ENCODE peak calls at places on chromosomes 7 and 10, in six cellular contexts. R, Z, A, X, J and V are unnamed samples.
A peak's percentile ranks its signal among the peaks of the same experiment; 100 is the strongest.

GRCh38 chr7:100825215-100825671 is 2.1 kb downstream of the EPHB4 start:
- DNase-seq in Z (no peak), X (no peak), R (no peak), J (peak; percentile 68), A (no peak), V (peak; percentile 57)

GRCh38 chr7:98619450-98620321 is 2.6 kb downstream of the NPTX2 start:
- DNase-seq in Z (no peak), X (no peak), R (peak; percentile 34), J (no peak), A (peak; percentile 83), V (peak; percentile 70)

GRCh38 chr7:924541-925231 is 29.8 kb downstream of the ADAP1 start:
- DNase-seq in Z (no peak), J (no peak), X (no peak), A (peak; percentile 21), R (no peak), V (no peak)

GRCh38 chr7:28998110-28998509 is 40.0 kb upstream of the TRIL start:
- DNase-seq in R (no peak), J (no peak), Z (no peak), X (no peak), A (no peak), V (no peak)

GRCh38 chr7:91416485-91416884 is 152.3 kb downstream of the FZD1 start:
- DNase-seq in A (no peak), X (no peak), Z (no peak), J (no peak), R (no peak), V (no peak)

GRCh38 chr10:130990536-130990935 is 321.0 kb downstream of the TCERG1L start:
- DNase-seq in A (no peak), Z (no peak), X (no peak), R (peak; percentile 6), J (no peak), V (no peak)

GRCh38 chr7:155214328-155214986 is 83.2 kb upstream of the INSIG1 start:
- DNase-seq in Z (no peak), J (peak; percentile 34), R (peak; percentile 64), X (no peak), A (peak; percentile 78), V (no peak)

GRCh38 chr10:23540401-23540800 is 101.5 kb downstream of the OTUD1 start:
- DNase-seq in Z (no peak), J (no peak), R (no peak), A (no peak), X (no peak), V (no peak)

GRCh38 chr10:30445716-30446115 is 11.7 kb downstream of the MAP3K8 start:
- DNase-seq in J (no peak), X (no peak), R (no peak), Z (no peak), A (no peak), V (no peak)

GRCh38 chr10:79937661-79938226 is 11.2 kb downstream of the SFTPD start:
- DNase-seq in J (no peak), A (no peak), Z (peak; percentile 48), R (peak; percentile 9), X (no peak), V (peak; percentile 22)

GRCh38 chr7:85220651-85221050 is 33.8 kb upstream of the SEMA3D start:
- DNase-seq in A (no peak), X (no peak), J (no peak), Z (no peak), R (no peak), V (no peak)

GRCh38 chr7:127887096-127887495 is 144.1 kb downstream of the LRRC4 start:
- DNase-seq in J (no peak), A (no peak), R (no peak), X (no peak), Z (no peak), V (no peak)

GRCh38 chr10:46558411-46559185 is 2.1 kb upstream of the GPRIN2 start:
- DNase-seq in Z (no peak), J (no peak), A (no peak), R (peak; percentile 13), X (no peak), V (peak; percentile 61)

GRCh38 chr7:139341058-139341775 is at the start of gene FMC1:
- DNase-seq in Z (peak; percentile 96), A (peak; percentile 92), J (peak; percentile 98), X (peak; percentile 88), R (peak; percentile 96), V (peak; percentile 97)

GRCh38 chr7:768881-769504 is 41.9 kb upstream of the PRKAR1B start:
- DNase-seq in A (no peak), R (peak; percentile 80), J (peak; percentile 12), Z (peak; percentile 73), X (no peak), V (peak; percentile 69)

GRCh38 chr10:121804460-121804859 is 123.4 kb downstream of the ATE1 start:
- DNase-seq in A (no peak), Z (no peak), X (no peak), R (no peak), J (no peak), V (no peak)

GRCh38 chr7:144390481-144390880 is 13.0 kb downstream of the NOBOX start:
- DNase-seq in R (peak; percentile 24), A (no peak), J (no peak), Z (peak; percentile 36), X (no peak), V (peak; percentile 40)

GRCh38 chr10:4678023-4678950 is 147.7 kb upstream of the AKR1E2 start:
- DNase-seq in Z (no peak), A (no peak), J (no peak), R (no peak), X (no peak), V (no peak)

GRCh38 chr7:124489082-124489819 is 276.3 kb downstream of the GPR37 start:
- DNase-seq in J (no peak), R (no peak), X (no peak), Z (no peak), A (no peak), V (no peak)

GRCh38 chr10:29357962-29358635 is 69.2 kb downstream of the LYZL1 start:
- DNase-seq in R (no peak), X (no peak), J (no peak), A (no peak), Z (no peak), V (no peak)

GRCh38 chr10:26881600-26882331 is 21.0 kb upstream of the ABI1 start:
- DNase-seq in J (peak; percentile 61), X (peak; percentile 69), R (no peak), A (no peak), Z (no peak), V (peak; percentile 55)

GRCh38 chr10:43210556-43210955 is 56.3 kb downstream of the RASGEF1A start:
- DNase-seq in J (no peak), X (no peak), Z (no peak), R (no peak), A (peak; percentile 12), V (peak; percentile 35)

GRCh38 chr7:32958046-32959025 is 1.1 kb downstream of the FKBP9 start:
- DNase-seq in R (peak; percentile 33), J (peak; percentile 58), A (no peak), X (no peak), Z (peak; percentile 73), V (peak; percentile 59)

GRCh38 chr10:10542368-10542961 is 475.2 kb upstream of the CELF2 start:
- DNase-seq in R (no peak), Z (peak; percentile 42), J (no peak), A (no peak), X (no peak), V (no peak)

GRCh38 chr10:68135922-68136718 is 26.8 kb downstream of the MYPN start:
- DNase-seq in Z (no peak), A (no peak), R (no peak), X (peak; percentile 86), J (no peak), V (peak; percentile 63)

GRCh38 chr7:50399206-50399605 is 50.9 kb downstream of the FIGNL1 start:
- DNase-seq in X (no peak), A (no peak), J (no peak), R (no peak), Z (no peak), V (no peak)
- H3K27me3 ChIP-seq in X (peaks cover 41% of the 10 kb centered on the region), A (no peaks in the 10 kb centered on the region), J (no peaks in the 10 kb centered on the region), R (no peaks in the 10 kb centered on the region), Z (no peaks in the 10 kb centered on the region), V (no peaks in the 10 kb centered on the region)

DNA sequence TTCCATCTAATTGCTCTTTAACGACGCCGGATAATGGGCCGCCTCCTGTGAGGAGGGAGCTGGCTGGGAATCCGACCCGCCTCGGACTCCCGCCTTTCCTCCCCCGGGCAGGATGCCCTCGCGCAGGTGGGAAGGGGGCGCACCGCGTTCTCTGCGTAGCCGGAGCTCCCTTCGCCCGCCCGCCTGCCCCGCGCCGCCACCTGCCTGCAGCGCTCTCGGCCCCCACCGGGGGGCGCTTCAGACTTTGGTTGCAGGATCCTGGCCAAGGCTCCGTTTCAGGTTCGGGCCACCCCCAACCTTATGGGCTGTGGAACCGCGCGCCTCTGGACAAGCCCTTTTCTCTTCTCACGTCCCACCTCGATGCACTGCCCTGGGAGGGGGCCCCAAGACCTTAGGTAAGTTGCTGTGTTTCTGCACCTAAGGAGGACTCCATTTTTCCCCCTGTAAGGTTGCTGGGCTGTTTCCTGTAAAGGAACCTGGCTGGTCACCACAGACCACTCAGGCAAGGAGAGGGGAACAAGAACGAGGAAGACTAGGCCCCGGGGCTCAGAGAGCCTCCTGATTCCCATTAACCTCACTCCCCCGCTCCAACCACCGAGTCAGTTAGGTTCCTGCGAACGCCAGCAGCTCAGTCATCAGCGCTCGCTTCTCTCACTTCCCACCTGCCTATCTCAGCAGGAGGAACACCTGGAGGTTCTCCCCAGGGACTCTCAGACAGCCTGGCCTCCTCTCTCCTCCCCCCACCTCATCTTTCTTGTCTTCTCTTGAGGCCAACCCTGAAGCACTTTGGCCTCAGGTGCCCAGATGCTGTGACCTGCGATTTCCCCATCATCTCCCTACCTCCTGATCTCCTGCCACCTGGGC is 11.4 kb upstream of the KAZALD1 start:
- DNase-seq in Z (peak; percentile 72), A (peak; percentile 80), J (peak; percentile 82), R (peak; percentile 80), X (no peak), V (peak; percentile 97)
- H3K27me3 ChIP-seq in Z (peaks cover 25% of the 10 kb centered on the region), A (no peaks in the 10 kb centered on the region), J (no peaks in the 10 kb centered on the region), R (no peaks in the 10 kb centered on the region), X (no peaks in the 10 kb centered on the region), V (peaks cover 68% of the 10 kb centered on the region)

GRCh38 chr10:101778781-101779543 is 3.0 kb upstream of the FGF8 start:
- DNase-seq in A (no peak), R (peak; percentile 81), J (peak; percentile 30), X (no peak), Z (peak; percentile 55), V (peak; percentile 95)

GRCh38 chr10:101779544-101780186 is 3.6 kb downstream of the NPM3 start:
- DNase-seq in A (peak; percentile 84), J (no peak), Z (peak; percentile 70), R (peak; percentile 88), X (peak; percentile 36), V (peak; percentile 96)

GRCh38 chr10:101777085-101777856 is 1.4 kb upstream of the FGF8 start:
- DNase-seq in X (no peak), J (no peak), Z (no peak), A (no peak), R (no peak), V (no peak)

GRCh38 chr10:101778151-101778780 is 2.4 kb upstream of the FGF8 start:
- DNase-seq in Z (peak; percentile 47), A (no peak), X (no peak), R (no peak), J (no peak), V (no peak)

GRCh38 chr10:101777857-101778145 is 1.9 kb upstream of the FGF8 start:
- DNase-seq in Z (no peak), X (no peak), J (no peak), A (no peak), R (no peak), V (peak; percentile 62)
- H3K27me3 ChIP-seq in Z (peaks cover 22% of the 10 kb centered on the region), X (no peaks in the 10 kb centered on the region), J (peaks cover 2% of the 10 kb centered on the region), A (no peaks in the 10 kb centered on the region), R (peaks cover 6% of the 10 kb centered on the region), V (peaks cover 10% of the 10 kb centered on the region)

DNA sequence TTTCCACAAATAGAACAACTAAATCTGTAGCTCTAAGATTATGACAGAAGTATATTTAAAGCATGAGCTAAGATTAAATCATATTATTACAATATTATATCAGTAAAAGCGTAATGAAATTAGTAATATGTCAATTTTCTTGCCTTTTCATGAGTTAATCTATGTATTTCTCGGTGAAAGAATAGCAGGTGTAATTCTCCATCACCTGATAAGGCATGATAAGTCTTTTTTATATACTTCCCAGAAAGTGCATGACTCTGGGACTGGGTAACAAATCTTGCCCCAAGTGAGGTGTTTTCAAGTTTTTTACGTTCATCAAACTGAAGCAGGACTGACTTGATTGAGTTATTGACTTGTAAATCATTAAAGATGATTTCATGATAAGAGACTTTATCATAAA is 100.5 kb downstream of the HECW1 start:
- DNase-seq in X (no peak), J (no peak), A (no peak), R (no peak), Z (no peak), V (no peak)
- H3K27me3 ChIP-seq in X (no peaks in the 10 kb centered on the region), J (peaks cover 44% of the 10 kb centered on the region), A (no peaks in the 10 kb centered on the region), R (no peaks in the 10 kb centered on the region), Z (no peaks in the 10 kb centered on the region), V (no peaks in the 10 kb centered on the region)